ENCODE peak calls at places on chromosomes 16 and 17, in four cellular contexts. D, W, S and T are unnamed samples.

GRCh38 chr17:21394265-21394664 is 18.1 kb downstream of the KCNJ12 start:
- DNase-seq in W (no peak), S (no peak), D (no peak), T (no peak)

GRCh38 chr17:47720754-47721533 is 12.1 kb upstream of the TBX21 start:
- DNase-seq in W (no peak), S (no peak), D (no peak), T (peak)

GRCh38 chr17:27550291-27550930 is 80.6 kb upstream of the LGALS9 start:
- DNase-seq in S (no peak), W (no peak), D (no peak), T (no peak)

GRCh38 chr17:16432017-16432416 is 16.6 kb downstream of the TRPV2 start:
- DNase-seq in W (no peak), S (no peak), D (no peak), T (no peak)

GRCh38 chr17:83064732-83065659 is 14.4 kb upstream of the METRNL start:
- DNase-seq in W (peak), D (no peak), S (no peak), T (no peak)

GRCh38 chr16:81107506-81107905 is 11.3 kb upstream of the GCSH start:
- DNase-seq in S (no peak), D (peak), W (no peak), T (no peak)

GRCh38 chr17:70563301-70563820 is 394.0 kb downstream of the KCNJ2 start:
- DNase-seq in D (no peak), W (no peak), S (no peak), T (no peak)

GRCh38 chr17:43018932-43019331 is 3.3 kb downstream of the VAT1 start:
- DNase-seq in W (no peak), D (no peak), S (no peak), T (no peak)

GRCh38 chr17:39903158-39903884 is 15.1 kb downstream of the GSDMB start:
- DNase-seq in W (peak), S (no peak), D (no peak), T (no peak)

GRCh38 chr16:66562986-66563385 is 3.3 kb upstream of the CMTM1 start:
- DNase-seq in W (no peak), D (no peak), S (no peak), T (no peak)

GRCh38 chr17:32498362-32498761 is 11.6 kb downstream of the CDK5R1 start:
- DNase-seq in D (no peak), S (no peak), W (no peak), T (peak)

GRCh38 chr16:57258910-57259475 is 13.9 kb downstream of the ARL2BP start:
- DNase-seq in D (no peak), W (no peak), S (no peak), T (no peak)

GRCh38 chr17:19379306-19380075 is 1.2 kb downstream of the MAPK7 start:
- DNase-seq in S (no peak), W (no peak), D (no peak), T (no peak)

GRCh38 chr17:41975099-41976083 is 8.8 kb downstream of the CNP start:
- DNase-seq in W (no peak), S (no peak), D (no peak), T (no peak)

GRCh38 chr17:35341465-35341992 is 31.9 kb downstream of the SLFN11 start:
- DNase-seq in D (no peak), W (no peak), S (peak), T (no peak)

DNA sequence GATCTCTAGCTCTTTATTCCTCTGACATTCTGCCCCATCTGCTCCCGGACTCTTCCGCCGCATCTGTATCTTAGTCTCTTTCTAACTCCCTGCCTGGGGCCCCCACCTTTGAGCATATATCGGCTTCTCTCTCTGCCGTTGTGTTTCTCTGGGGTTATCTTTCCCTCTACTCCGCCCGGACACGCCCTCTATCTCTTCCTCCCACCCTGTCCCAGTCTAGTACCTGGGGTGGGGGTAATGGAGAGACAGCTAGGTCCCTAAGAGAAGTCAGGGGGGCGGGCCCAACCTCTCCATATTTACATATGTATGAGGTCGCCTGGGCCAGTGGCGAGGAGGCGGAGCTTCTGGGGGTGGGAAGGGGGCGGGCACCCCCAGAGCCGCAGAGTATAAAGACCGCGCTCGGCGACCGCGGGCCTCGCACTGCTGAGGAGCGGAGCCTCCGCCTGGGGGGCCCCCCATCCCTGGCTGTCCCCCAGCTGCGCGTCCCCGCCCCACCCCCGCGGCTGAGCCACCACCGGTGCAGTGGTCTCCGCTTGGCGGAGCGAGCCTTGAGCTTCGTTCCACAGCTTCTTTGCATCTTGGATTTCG is at the start of gene ATP1B2:
- DNase-seq in S (no peak), D (peak), W (peak), T (peak)
- TF ChIP-seq FOXK2 in S (no peak), D (no peak), W (peak), T (no peak)

DNA sequence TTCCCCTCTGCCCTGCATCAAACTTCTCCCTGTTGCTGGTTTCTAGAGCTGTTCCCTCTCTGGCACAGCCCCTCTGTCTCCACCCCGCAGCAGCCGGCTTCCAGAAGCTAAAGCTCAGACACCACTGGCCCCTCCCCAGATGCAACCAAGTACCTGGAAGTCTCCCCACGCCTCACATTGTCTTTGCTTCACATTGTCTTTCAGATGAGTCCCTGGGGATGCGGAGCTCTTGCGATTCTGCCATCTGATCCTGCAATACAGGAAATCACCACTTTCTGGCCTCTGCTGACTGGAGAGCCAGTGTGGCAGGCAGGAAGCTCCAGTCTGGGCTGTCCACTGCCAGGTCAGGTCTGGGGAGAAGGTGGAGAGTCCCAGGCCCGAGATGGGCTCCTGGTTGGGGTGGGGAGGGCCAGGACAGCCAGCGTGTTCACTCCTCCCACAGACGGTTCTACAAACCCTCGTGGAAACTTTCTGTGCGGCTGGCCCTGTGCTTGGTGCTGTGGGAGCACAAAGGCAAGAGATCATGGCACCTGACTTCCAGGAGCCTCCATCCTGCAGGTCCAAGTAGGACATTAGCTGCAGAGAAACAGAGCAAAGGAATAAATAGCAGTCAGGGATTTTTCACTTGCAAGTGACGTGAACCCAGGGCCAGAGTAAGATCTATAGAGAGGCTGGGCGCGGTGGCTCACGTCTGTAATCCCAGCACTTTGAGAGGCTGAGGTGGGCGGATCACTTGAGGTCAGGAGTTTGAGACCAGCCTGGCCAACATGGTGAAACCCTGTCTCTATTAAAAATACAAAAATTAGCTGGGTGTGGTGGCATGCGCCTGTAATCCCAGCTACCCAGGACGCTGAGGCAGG is 47.9 kb upstream of the MAP3K14 start:
- DNase-seq in S (no peak), D (no peak), W (no peak), T (peak)
- TF ChIP-seq FOXK2 in S (no peak), D (no peak), W (no peak), T (no peak)

GRCh38 chr16:58417035-58417434 is 24.8 kb downstream of the GINS3 start:
- DNase-seq in D (no peak), S (no peak), W (no peak), T (no peak)

GRCh38 chr16:58413359-58413758 is 21.1 kb downstream of the GINS3 start:
- DNase-seq in D (no peak), S (no peak), W (no peak), T (no peak)

GRCh38 chr16:58417600-58417999 is 25.3 kb downstream of the GINS3 start:
- DNase-seq in W (no peak), S (no peak), D (no peak), T (no peak)

GRCh38 chr16:58411736-58412614 is 19.7 kb downstream of the GINS3 start:
- DNase-seq in W (peak), S (no peak), D (no peak), T (no peak)

DNA sequence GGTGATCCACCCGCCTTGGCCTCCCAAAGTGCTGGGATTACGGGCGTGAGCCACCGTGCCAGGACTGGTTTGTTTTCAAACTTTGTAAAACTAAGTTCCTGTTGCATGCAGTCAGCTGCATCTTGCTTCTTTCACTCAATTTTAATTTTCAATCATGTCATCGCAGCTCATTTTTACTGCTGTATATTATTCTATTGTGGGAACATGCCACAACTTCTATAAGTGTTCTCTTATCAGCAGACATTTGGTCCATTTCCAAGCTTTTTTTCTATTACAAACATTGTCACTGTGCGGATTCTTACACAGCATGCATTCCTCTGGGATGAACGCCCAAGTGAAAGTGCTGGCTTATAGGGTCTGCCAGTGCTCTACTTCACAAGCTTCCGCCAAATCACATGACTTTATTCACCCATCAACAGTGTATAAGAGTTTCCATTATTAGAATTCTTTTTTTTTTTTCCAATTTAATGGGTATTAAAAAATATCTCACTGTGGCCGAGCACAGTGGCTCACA is 22.7 kb downstream of the GINS3 start:
- DNase-seq in S (no peak), D (no peak), W (no peak), T (no peak)
- TF ChIP-seq FOXK2 in S (no peak), D (no peak), W (no peak), T (no peak)

GRCh38 chr16:16915771-16916170 is 536.8 kb downstream of the NPIPA7 start:
- DNase-seq in W (no peak), S (no peak), D (no peak), T (no peak)
- TF ChIP-seq FOXK2 in W (no peak), S (no peak), D (no peak), T (no peak)

GRCh38 chr17:63126607-63127006 is 160.6 kb downstream of the TANC2 start:
- DNase-seq in W (no peak), D (no peak), S (no peak), T (no peak)
- TF ChIP-seq FOXK2 in W (no peak), D (no peak), S (no peak), T (no peak)

DNA sequence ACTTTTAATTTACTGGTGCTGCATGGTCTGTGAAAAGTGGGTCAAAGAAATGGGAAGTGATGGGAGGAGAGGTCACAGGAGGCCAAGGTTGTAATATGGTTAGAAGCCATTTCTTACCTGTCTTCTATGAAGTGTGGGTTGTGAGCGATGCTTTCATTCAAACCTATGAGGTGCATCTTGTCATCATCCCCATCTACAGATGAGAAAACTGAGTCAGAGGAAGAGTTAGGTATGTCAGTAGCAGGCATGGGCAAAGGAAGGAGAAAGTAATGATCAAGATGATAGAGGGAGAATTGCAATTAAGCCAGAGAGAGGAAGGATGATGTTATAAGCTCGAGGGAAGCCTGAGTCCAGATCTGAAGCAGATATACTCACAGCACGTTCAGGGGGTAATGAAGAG is 19.7 kb downstream of the CDH13 start:
- DNase-seq in S (no peak), W (no peak), D (no peak), T (no peak)
- TF ChIP-seq FOXK2 in S (no peak), W (no peak), D (no peak), T (no peak)